ENCODE peak calls at places on chromosomes 1 and 21, in five cellular contexts. One of them, this sample, is unnamed.

GRCh38 chr1:187264995-187265602 is 436.4 kb downstream of the PLA2G4A start:
- DNase-seq in RCC 7860: peak
- DNase-seq in DMS79: no peak
- DNase-seq in HuH-7: peak
- DNase-seq in activated T-cell treated with anti-CD3 and anti-CD28 coated beads for 1 hour: no peak
- DNase-seq in this sample: no peak

GRCh38 chr1:59218521-59219236 is 78.2 kb upstream of the FGGY start:
- DNase-seq in RCC 7860: no peak
- DNase-seq in DMS79: no peak
- DNase-seq in HuH-7: peak
- DNase-seq in activated T-cell treated with anti-CD3 and anti-CD28 coated beads for 1 hour: no peak
- DNase-seq in this sample: no peak

GRCh38 chr1:198611219-198611618 is 27.6 kb upstream of the PTPRC start:
- DNase-seq in RCC 7860: no peak
- DNase-seq in DMS79: no peak
- DNase-seq in HuH-7: no peak
- DNase-seq in activated T-cell treated with anti-CD3 and anti-CD28 coated beads for 1 hour: no peak
- DNase-seq in this sample: no peak

GRCh38 chr1:12127206-12127810 is 39.5 kb upstream of the TNFRSF1B start:
- DNase-seq in RCC 7860: no peak
- DNase-seq in DMS79: no peak
- DNase-seq in HuH-7: no peak
- DNase-seq in activated T-cell treated with anti-CD3 and anti-CD28 coated beads for 1 hour: no peak
- DNase-seq in this sample: no peak

GRCh38 chr21:25837545-25838263 is 102.9 kb downstream of the GABPA start:
- DNase-seq in RCC 7860: no peak
- DNase-seq in DMS79: no peak
- DNase-seq in HuH-7: no peak
- DNase-seq in activated T-cell treated with anti-CD3 and anti-CD28 coated beads for 1 hour: no peak
- DNase-seq in this sample: no peak

GRCh38 chr1:36910281-36910725 is 124.0 kb downstream of the GRIK3 start:
- DNase-seq in RCC 7860: no peak
- DNase-seq in DMS79: no peak
- DNase-seq in HuH-7: no peak
- DNase-seq in activated T-cell treated with anti-CD3 and anti-CD28 coated beads for 1 hour: no peak
- DNase-seq in this sample: no peak

GRCh38 chr1:56123421-56123820 is 455.9 kb downstream of the PLPP3 start:
- DNase-seq in RCC 7860: no peak
- DNase-seq in DMS79: no peak
- DNase-seq in HuH-7: no peak
- DNase-seq in activated T-cell treated with anti-CD3 and anti-CD28 coated beads for 1 hour: no peak
- DNase-seq in this sample: no peak

GRCh38 chr1:152107984-152108898 is 7.0 kb downstream of the TCHH start:
- DNase-seq in RCC 7860: no peak
- DNase-seq in DMS79: no peak
- DNase-seq in HuH-7: no peak
- DNase-seq in activated T-cell treated with anti-CD3 and anti-CD28 coated beads for 1 hour: no peak
- DNase-seq in this sample: no peak

GRCh38 chr1:17653728-17654351 is 101.3 kb upstream of the ACTL8 start:
- DNase-seq in RCC 7860: peak
- DNase-seq in DMS79: peak
- DNase-seq in HuH-7: peak
- DNase-seq in activated T-cell treated with anti-CD3 and anti-CD28 coated beads for 1 hour: no peak
- DNase-seq in this sample: no peak

GRCh38 chr1:92817986-92818764 is 13.7 kb upstream of the RPL5 start:
- DNase-seq in RCC 7860: no peak
- DNase-seq in DMS79: no peak
- DNase-seq in HuH-7: no peak
- DNase-seq in activated T-cell treated with anti-CD3 and anti-CD28 coated beads for 1 hour: no peak
- DNase-seq in this sample: no peak

GRCh38 chr1:222047370-222047769 is 305.5 kb upstream of the DUSP10 start:
- DNase-seq in RCC 7860: no peak
- DNase-seq in DMS79: no peak
- DNase-seq in HuH-7: no peak
- DNase-seq in activated T-cell treated with anti-CD3 and anti-CD28 coated beads for 1 hour: no peak
- DNase-seq in this sample: no peak

GRCh38 chr1:227793948-227794812 is 21.3 kb upstream of the PRSS38 start:
- DNase-seq in RCC 7860: no peak
- DNase-seq in DMS79: no peak
- DNase-seq in HuH-7: no peak
- DNase-seq in activated T-cell treated with anti-CD3 and anti-CD28 coated beads for 1 hour: no peak
- DNase-seq in this sample: peak

GRCh38 chr1:20700636-20701215 is 17.1 kb downstream of the KIF17 start:
- DNase-seq in RCC 7860: no peak
- DNase-seq in DMS79: no peak
- DNase-seq in HuH-7: no peak
- DNase-seq in activated T-cell treated with anti-CD3 and anti-CD28 coated beads for 1 hour: no peak
- DNase-seq in this sample: no peak

GRCh38 chr1:77828098-77828497 is 48.6 kb downstream of the MIGA1 start:
- DNase-seq in RCC 7860: no peak
- DNase-seq in DMS79: no peak
- DNase-seq in HuH-7: no peak
- DNase-seq in activated T-cell treated with anti-CD3 and anti-CD28 coated beads for 1 hour: no peak
- DNase-seq in this sample: no peak

GRCh38 chr1:173149887-173150286 is 57.2 kb downstream of the TNFSF4 start:
- DNase-seq in RCC 7860: no peak
- DNase-seq in DMS79: no peak
- DNase-seq in HuH-7: peak
- DNase-seq in activated T-cell treated with anti-CD3 and anti-CD28 coated beads for 1 hour: no peak
- DNase-seq in this sample: no peak

GRCh38 chr1:159923203-159924024 is 1.9 kb downstream of the TAGLN2 start:
- DNase-seq in RCC 7860: peak
- DNase-seq in DMS79: peak
- DNase-seq in HuH-7: peak
- DNase-seq in activated T-cell treated with anti-CD3 and anti-CD28 coated beads for 1 hour: peak
- DNase-seq in this sample: peak

GRCh38 chr1:2300004-2300771 is 72.1 kb downstream of the SKI start:
- DNase-seq in RCC 7860: no peak
- DNase-seq in DMS79: no peak
- DNase-seq in HuH-7: no peak
- DNase-seq in activated T-cell treated with anti-CD3 and anti-CD28 coated beads for 1 hour: peak
- DNase-seq in this sample: no peak

GRCh38 chr1:99281109-99281508 is 16.8 kb downstream of the PLPPR4 start:
- DNase-seq in RCC 7860: no peak
- DNase-seq in DMS79: no peak
- DNase-seq in HuH-7: no peak
- DNase-seq in activated T-cell treated with anti-CD3 and anti-CD28 coated beads for 1 hour: no peak
- DNase-seq in this sample: no peak

GRCh38 chr1:22142315-22143064 is 407 bp downstream of the WNT4 start:
- DNase-seq in RCC 7860: no peak
- DNase-seq in DMS79: no peak
- DNase-seq in HuH-7: peak
- DNase-seq in activated T-cell treated with anti-CD3 and anti-CD28 coated beads for 1 hour: no peak
- DNase-seq in this sample: no peak

GRCh38 chr1:203388683-203389082 is 37.8 kb upstream of the FMOD start:
- DNase-seq in RCC 7860: no peak
- DNase-seq in DMS79: no peak
- DNase-seq in HuH-7: no peak
- DNase-seq in activated T-cell treated with anti-CD3 and anti-CD28 coated beads for 1 hour: no peak
- DNase-seq in this sample: no peak

GRCh38 chr1:175128523-175128922 is 60.9 kb downstream of the TNN start:
- DNase-seq in RCC 7860: no peak
- DNase-seq in DMS79: no peak
- DNase-seq in HuH-7: no peak
- DNase-seq in activated T-cell treated with anti-CD3 and anti-CD28 coated beads for 1 hour: no peak
- DNase-seq in this sample: no peak

GRCh38 chr1:169928438-169929209 is 34.9 kb upstream of the SCYL3 start:
- DNase-seq in RCC 7860: peak
- DNase-seq in DMS79: peak
- DNase-seq in HuH-7: peak
- DNase-seq in activated T-cell treated with anti-CD3 and anti-CD28 coated beads for 1 hour: no peak
- DNase-seq in this sample: no peak

GRCh38 chr1:182795563-182796228 is 6.1 kb downstream of the NPL start:
- DNase-seq in RCC 7860: no peak
- DNase-seq in DMS79: no peak
- DNase-seq in HuH-7: no peak
- DNase-seq in activated T-cell treated with anti-CD3 and anti-CD28 coated beads for 1 hour: no peak
- DNase-seq in this sample: no peak

GRCh38 chr1:9822897-9823692 is 670 bp downstream of the CLSTN1 start:
- DNase-seq in RCC 7860: peak
- DNase-seq in DMS79: no peak
- DNase-seq in HuH-7: no peak
- DNase-seq in activated T-cell treated with anti-CD3 and anti-CD28 coated beads for 1 hour: no peak
- DNase-seq in this sample: no peak

GRCh38 chr1:8825985-8826481 is 8.6 kb upstream of the RERE start:
- DNase-seq in RCC 7860: peak
- DNase-seq in DMS79: no peak
- DNase-seq in HuH-7: no peak
- DNase-seq in activated T-cell treated with anti-CD3 and anti-CD28 coated beads for 1 hour: no peak
- DNase-seq in this sample: peak

This sample was measured in coronary artery.